ENCODE peak calls at places on chromosomes 16 and 17, in six cellular contexts. N is hepatocyte, I is IMR-90, J is DND-41, Z is HCT116, E is neuronal stem cell. B is an unnamed sample. For H3K4me1, the result is how much of the 10 kb centered on the place peaks cover.

GRCh38 chr17:77420804-77421634 is 280.2 kb downstream of the SEC14L1 start:
- DNase-seq in N (peak), I (peak), J (peak), Z (no peak), E (no peak), B (peak)

GRCh38 chr16:86941731-86942468 is 363.6 kb downstream of the FOXL1 start:
- DNase-seq in N (no peak), I (no peak), J (no peak), Z (no peak), E (no peak), B (peak)

GRCh38 chr17:57862990-57863667 is 13.3 kb upstream of the MRPS23 start:
- DNase-seq in N (no peak), I (no peak), J (no peak), Z (no peak), E (no peak), B (peak)

GRCh38 chr17:83046759-83047478 is 32.5 kb upstream of the METRNL start:
- DNase-seq in N (no peak), I (no peak), J (no peak), Z (no peak), E (no peak), B (peak)

GRCh38 chr17:21358185-21358584 is 18.0 kb upstream of the KCNJ12 start:
- DNase-seq in N (no peak), I (no peak), J (no peak), Z (no peak), E (no peak), B (peak)

GRCh38 chr17:77269696-77270681 is 129.2 kb downstream of the SEC14L1 start:
- DNase-seq in N (peak), I (no peak), J (no peak), Z (no peak), E (no peak), B (peak)

GRCh38 chr16:5349661-5350060 is 252.1 kb upstream of the EEF2KMT start:
- DNase-seq in N (no peak), I (no peak), J (no peak), Z (no peak), E (no peak), B (peak)

GRCh38 chr16:47037746-47038458 is 64.4 kb upstream of the DNAJA2 start:
- DNase-seq in N (peak), I (peak), J (peak), Z (peak), E (peak), B (peak)

GRCh38 chr16:85483424-85483823 is 129.7 kb upstream of the GSE1 start:
- DNase-seq in N (no peak), I (no peak), J (no peak), Z (no peak), E (no peak), B (no peak)

GRCh38 chr17:62713096-62713870 is 85.8 kb downstream of the MRC2 start:
- DNase-seq in N (no peak), I (no peak), J (no peak), Z (no peak), E (no peak), B (no peak)

GRCh38 chr17:38465420-38466345 is 37.4 kb downstream of the ARHGAP23 start:
- DNase-seq in N (no peak), I (peak), J (no peak), Z (no peak), E (no peak), B (peak)

GRCh38 chr16:85836706-85837582 is 37.4 kb downstream of the COX4I1 start:
- DNase-seq in N (no peak), I (no peak), J (no peak), Z (no peak), E (no peak), B (no peak)

GRCh38 chr16:66662445-66663194 is 33.9 kb downstream of the CMTM4 start:
- DNase-seq in N (peak), I (peak), J (no peak), Z (peak), E (no peak), B (peak)
- H3K4me2 ChIP-seq in N (no peak), I (no peak), J (no peak), Z (no peak), E (no peak), B (no peak)

GRCh38 chr17:1608676-1609075 is 20.0 kb downstream of the SLC43A2 start:
- DNase-seq in N (peak), I (peak), J (no peak), Z (no peak), E (no peak), B (no peak)

GRCh38 chr17:1612400-1612799 is 16.2 kb downstream of the SLC43A2 start:
- DNase-seq in N (peak), I (no peak), J (no peak), Z (no peak), E (no peak), B (no peak)

GRCh38 chr17:1606352-1606985 is 22.2 kb downstream of the SLC43A2 start:
- DNase-seq in N (peak), I (no peak), J (no peak), Z (no peak), E (no peak), B (peak)

GRCh38 chr17:1607971-1608320 is 20.7 kb downstream of the SLC43A2 start:
- DNase-seq in N (peak), I (no peak), J (no peak), Z (no peak), E (no peak), B (peak)

DNA sequence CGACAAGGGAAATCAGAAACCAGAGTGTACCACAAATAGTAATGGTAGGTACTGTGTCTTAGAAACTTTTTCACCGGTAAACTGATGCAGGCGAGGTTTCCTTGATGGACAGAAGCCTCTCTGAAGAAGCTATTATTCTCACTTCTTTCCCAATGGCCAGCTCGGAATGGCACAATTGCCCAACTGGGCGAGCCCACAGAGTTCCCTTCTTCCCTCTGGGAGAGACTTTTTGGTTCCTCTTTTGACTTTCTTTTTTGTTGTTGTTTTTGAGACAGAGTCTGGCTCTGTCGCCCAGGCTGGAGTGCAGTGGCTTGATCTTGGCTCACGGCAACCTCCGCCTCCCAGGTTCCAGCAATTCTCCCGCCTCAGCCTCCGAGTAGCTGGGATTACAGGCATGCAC is 16.9 kb downstream of the SLC43A2 start:
- DNase-seq in N (no peak), I (no peak), J (no peak), Z (no peak), E (no peak), B (peak)
- H3K4me1 ChIP-seq in N (under half), I (under half), J (under half), Z (under half), E (under half), B (under half)

GRCh38 chr16:1351215-1351581 is 480 bp downstream of the TSR3 start:
- DNase-seq in N (no peak), I (no peak), J (no peak), Z (no peak), E (no peak), B (no peak)

GRCh38 chr16:1349951-1350350 is 1.7 kb downstream of the TSR3 start:
- DNase-seq in N (no peak), I (no peak), J (no peak), Z (no peak), E (no peak), B (no peak)

GRCh38 chr16:1349351-1349750 is 2.3 kb downstream of the TSR3 start:
- DNase-seq in N (no peak), I (no peak), J (no peak), Z (no peak), E (no peak), B (no peak)

GRCh38 chr16:1351582-1352362 is at the start of the genes GNPTG and TSR3:
- DNase-seq in N (peak), I (peak), J (peak), Z (peak), E (peak), B (peak)

DNA sequence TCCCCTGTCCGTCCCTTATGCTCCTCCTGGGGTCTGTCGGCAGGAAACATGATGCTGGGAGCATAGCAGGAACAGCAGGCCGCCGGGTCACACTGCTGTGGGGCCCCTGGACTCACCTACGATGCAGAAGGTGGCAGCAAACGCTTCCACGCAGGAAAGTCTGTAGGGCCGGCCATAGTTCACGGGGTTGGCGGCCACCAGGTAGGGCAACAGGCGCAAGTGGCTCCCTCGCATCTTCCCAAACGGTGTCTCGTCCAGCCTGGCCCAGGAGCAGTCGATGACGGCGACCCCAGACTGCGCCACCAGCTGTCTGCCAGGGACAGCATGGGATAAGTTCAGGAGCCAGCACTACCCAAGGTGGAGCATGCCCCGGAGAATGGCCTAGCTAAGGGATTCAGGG is 987 bp downstream of the TSR3 start:
- DNase-seq in N (no peak), I (no peak), J (no peak), Z (no peak), E (no peak), B (no peak)
- H2AFZ ChIP-seq in N (no peak), I (peak), J (no peak), Z (no peak), E (no peak), B (no peak)

DNA sequence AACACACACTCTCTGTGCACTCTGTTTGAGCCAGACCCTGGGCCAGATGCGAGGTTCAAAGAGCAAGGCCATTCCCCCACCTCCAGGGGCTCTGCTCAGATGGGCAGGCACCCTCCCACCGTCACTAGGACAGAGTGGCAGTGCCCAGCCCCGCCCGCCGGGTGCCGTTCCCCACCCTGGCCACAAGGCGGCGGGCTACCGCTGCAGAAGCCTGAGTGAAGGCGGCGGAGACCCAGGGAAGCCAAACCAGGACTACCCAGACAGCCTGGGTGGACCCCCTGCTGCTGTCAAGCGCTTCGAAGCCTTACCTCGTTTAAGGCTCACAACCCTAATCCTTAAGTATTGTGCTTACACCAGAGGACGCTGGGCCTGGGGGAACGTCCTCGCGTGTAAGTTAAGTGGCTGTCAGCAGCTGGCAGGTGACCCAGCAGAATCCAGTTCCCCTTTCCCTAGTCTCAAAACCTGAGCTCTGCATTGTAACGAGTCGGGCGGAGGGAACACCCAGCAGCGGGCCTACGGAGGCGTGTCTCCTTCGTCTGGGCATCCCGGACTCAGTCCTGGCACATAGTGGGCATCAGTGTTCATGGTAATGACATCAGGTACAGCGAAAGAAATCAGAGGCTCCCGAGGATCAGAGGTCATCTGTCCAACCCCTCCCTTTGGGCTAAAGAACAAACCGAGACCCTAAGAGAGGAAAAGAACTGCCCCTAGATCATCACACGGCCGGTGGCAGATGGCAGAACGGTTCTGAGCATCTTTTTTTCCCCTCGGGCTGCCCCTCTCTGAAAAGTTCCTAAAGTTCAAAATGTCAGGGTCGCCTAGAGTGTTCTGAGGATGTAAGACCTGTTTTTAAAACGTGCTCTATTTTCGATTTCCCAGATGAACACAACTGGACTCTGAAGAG is 4.4 kb downstream of the ARHGAP27 start:
- DNase-seq in N (peak), I (peak), J (peak), Z (peak), E (no peak), B (peak)
- H3K4me2 ChIP-seq in N (peak), I (peak), J (no peak), Z (peak), E (no peak), B (peak)

DNA sequence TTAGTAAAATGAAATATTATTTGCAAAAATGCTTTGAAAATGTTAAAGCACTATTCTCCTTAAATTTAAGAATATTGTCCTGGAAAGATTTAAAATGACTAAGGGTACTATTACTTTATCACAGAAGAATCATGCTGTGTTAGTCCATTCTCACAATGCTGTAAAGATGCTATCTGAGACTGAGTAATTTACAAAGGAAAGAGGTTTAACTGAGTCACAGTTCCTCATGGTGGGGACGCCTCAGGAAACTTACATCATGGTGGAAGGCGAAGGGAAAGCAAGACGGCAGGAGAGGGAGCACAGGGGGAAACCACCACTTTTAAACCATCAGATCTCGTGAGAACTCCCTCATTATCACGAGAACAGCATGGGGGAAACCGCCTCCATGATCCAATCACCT is 245.6 kb downstream of the IRX3 start:
- DNase-seq in N (no peak), I (no peak), J (no peak), Z (no peak), E (no peak), B (no peak)
- H3K4me1 ChIP-seq in N (under half), I (under half), J (under half), Z (under half), E (under half), B (under half)

DNA sequence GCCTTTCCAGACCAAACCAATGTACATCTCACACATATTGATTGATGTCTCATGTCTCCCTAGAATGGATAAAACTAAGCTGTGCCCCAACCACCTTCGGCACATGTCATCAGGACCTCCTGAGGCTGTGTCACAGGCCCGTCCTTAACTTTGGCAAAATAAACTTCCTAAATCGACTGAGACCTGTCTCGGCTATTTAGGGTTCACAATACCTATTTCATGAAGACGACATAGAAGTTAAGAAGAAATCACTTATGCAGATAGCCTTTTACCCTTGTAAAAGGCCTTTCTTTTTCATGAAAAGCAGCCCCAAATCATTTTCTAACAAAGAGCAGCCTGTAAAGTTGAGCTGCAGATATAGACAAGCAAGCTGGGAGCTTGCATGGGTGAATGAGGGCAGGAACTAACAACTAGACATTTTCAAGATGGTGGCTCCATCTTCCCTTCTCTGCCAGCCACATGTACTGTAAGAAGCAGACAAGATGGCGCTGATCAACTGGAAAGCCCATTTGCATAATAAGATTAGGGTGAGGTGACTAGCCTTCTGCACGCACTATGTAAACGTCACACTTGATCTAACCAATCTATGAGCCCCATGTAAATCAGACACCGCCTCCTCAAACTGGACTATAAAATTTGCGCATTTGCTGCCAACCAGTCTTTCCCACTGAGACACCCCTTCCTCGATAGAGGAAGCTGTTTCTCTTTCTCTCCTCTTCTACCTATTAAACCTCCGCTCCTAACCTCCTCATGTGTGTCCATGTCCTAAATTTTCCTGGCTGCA is 4.7 kb upstream of the KDM8 start:
- DNase-seq in N (no peak), I (no peak), J (no peak), Z (no peak), E (no peak), B (no peak)
- H2AFZ ChIP-seq in N (no peak), I (no peak), J (no peak), Z (no peak), E (peak), B (no peak)

GRCh38 chr16:81744911-81745310 is 34.2 kb upstream of the PLCG2 start:
- DNase-seq in N (no peak), I (no peak), J (no peak), Z (no peak), E (no peak), B (no peak)
- H3K4me2 ChIP-seq in N (no peak), I (no peak), J (no peak), Z (peak), E (no peak), B (no peak)

DNA sequence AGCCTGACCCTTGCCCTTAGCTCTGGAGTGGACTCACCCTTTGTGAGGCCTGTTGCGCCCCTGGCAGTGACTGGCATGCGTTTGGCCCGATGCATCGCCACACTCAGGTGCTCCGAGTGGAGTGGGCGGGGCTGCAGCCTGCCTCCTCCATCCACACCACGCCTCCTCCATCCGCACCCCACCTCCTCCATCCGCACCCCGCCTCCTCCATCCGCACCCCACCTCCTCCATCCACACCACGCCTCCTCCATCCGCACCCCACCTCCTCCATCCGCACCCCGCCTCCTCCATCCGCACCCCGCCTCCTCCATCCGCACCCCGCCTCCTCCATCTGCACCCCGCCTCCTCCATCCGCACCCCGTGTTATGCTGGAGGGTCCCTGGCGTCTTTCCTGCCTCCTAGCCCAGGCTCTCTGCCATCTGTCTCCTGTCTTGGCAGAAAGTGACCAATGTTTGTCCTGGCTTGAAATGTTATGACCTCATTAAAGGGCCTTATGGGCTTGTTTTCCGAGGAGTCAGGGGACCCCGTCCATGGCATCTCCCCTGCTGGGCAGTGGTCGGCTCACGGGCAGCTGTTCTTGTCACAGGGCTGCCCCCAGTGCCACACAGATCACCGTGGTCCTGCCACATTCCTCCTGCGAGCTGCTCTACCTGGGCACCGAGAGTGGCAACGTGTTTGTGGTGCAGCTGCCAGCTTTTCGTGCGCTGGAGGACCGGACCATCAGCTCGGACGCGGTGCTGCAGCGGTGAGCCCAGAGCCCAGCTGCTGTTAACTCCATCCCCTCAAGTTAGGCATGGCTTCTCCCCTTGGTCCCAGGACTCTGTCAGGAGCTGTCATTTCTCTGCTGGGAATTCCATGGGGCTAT is 28.7 kb upstream of the MYO15B start:
- DNase-seq in N (no peak), I (no peak), J (no peak), Z (no peak), E (no peak), B (peak)
- H3K4me1 ChIP-seq in N (under half), I (under half), J (under half), Z (under half), E (under half), B (under half)